ENCODE peak calls at places on chromosomes 1 and 21, in eight cellular contexts. G is BE2C; X is KG1; U is fibroblast of mammary gland; A is NCI-H1930; J is activated CD8-positive, alpha-beta memory T cell treated with anti-CD3 and anti-CD28 coated beads for 48 hours; T is EL; H is nucleus accumbens. L is an unnamed sample.

GRCh38 chr1:42529724-42530161 is 66.7 kb downstream of the CCDC30 start:
- DNase-seq in G (no peak), X (no peak), U (peak; percentile 95), A (no peak), J (no peak), T (peak; percentile 81), H (no peak), L (peak; percentile 92)

GRCh38 chr1:111982428-111982827 is 7.0 kb downstream of the KCND3 start:
- DNase-seq in G (no peak), X (no peak), U (no peak), A (no peak), J (no peak), T (no peak), H (no peak), L (no peak)

GRCh38 chr1:96333522-96334235 is 387.9 kb upstream of the PTBP2 start:
- DNase-seq in G (no peak), X (no peak), U (no peak), A (no peak), J (no peak), T (no peak), H (no peak), L (no peak)

GRCh38 chr21:35506352-35506751 is 457.2 kb upstream of the RUNX1 start:
- DNase-seq in G (no peak), X (no peak), U (no peak), A (no peak), J (no peak), T (no peak), H (no peak), L (no peak)

GRCh38 chr1:942864-943533 is 16.1 kb downstream of the NOC2L start:
- DNase-seq in G (no peak), X (no peak), U (peak; percentile 64), A (no peak), J (no peak), T (no peak), H (no peak), L (no peak)

GRCh38 chr21:29436143-29436542 is 137.4 kb downstream of the BACH1 start:
- DNase-seq in G (no peak), X (no peak), U (peak; percentile 60), A (no peak), J (no peak), T (no peak), H (no peak), L (no peak)

GRCh38 chr1:65063025-65063424 is 85.0 kb upstream of the AK4 start:
- DNase-seq in G (no peak), X (no peak), U (no peak), A (no peak), J (no peak), T (no peak), H (no peak), L (no peak)

GRCh38 chr1:93817819-93818569 is 61.0 kb downstream of the DNTTIP2 start:
- DNase-seq in G (no peak), X (peak; percentile 32), U (no peak), A (no peak), J (no peak), T (no peak), H (no peak), L (no peak)

GRCh38 chr1:30087465-30087864 is 635.9 kb downstream of the MATN1 start:
- DNase-seq in G (no peak), X (no peak), U (no peak), A (no peak), J (no peak), T (no peak), H (no peak), L (no peak)

GRCh38 chr1:203366476-203366875 is 15.6 kb upstream of the FMOD start:
- DNase-seq in G (no peak), X (no peak), U (no peak), A (no peak), J (no peak), T (no peak), H (no peak), L (no peak)

GRCh38 chr1:225426395-225427248 is 1.2 kb downstream of the LBR start:
- DNase-seq in G (peak; percentile 34), X (peak; percentile 33), U (peak; percentile 42), A (no peak), J (no peak), T (peak; percentile 38), H (no peak), L (peak; percentile 53)

GRCh38 chr1:167698313-167698712 is 23.5 kb upstream of the MPZL1 start:
- DNase-seq in G (no peak), X (no peak), U (no peak), A (no peak), J (no peak), T (no peak), H (no peak), L (no peak)

GRCh38 chr1:108502624-108503023 is 52.5 kb downstream of the NBPF6 start:
- DNase-seq in G (no peak), X (no peak), U (peak; percentile 61), A (no peak), J (no peak), T (peak; percentile 79), H (no peak), L (no peak)

GRCh38 chr1:236880209-236880608 is 85.1 kb downstream of the MTR start:
- DNase-seq in G (no peak), X (no peak), U (no peak), A (no peak), J (no peak), T (no peak), H (no peak), L (no peak)

GRCh38 chr21:27571706-27572105 is 604.8 kb upstream of the ADAMTS5 start:
- DNase-seq in G (no peak), X (no peak), U (peak; percentile 70), A (no peak), J (no peak), T (peak; percentile 89), H (no peak), L (peak; percentile 99)

GRCh38 chr1:14320518-14320917 is 278.0 kb upstream of the KAZN start:
- DNase-seq in G (no peak), X (no peak), U (peak; percentile 81), A (no peak), J (no peak), T (no peak), H (no peak), L (no peak)

GRCh38 chr1:4674676-4675075 is 20.3 kb downstream of the AJAP1 start:
- DNase-seq in G (no peak), X (no peak), U (no peak), A (no peak), J (no peak), T (no peak), H (no peak), L (no peak)

GRCh38 chr21:44853601-44854390 is 19.7 kb downstream of the PTTG1IP start:
- DNase-seq in G (no peak), X (no peak), U (no peak), A (no peak), J (no peak), T (no peak), H (no peak), L (no peak)

GRCh38 chr21:29164330-29164942 is 34.0 kb downstream of the MAP3K7CL start:
- DNase-seq in G (no peak), X (peak; percentile 16), U (peak; percentile 92), A (peak; percentile 0), J (no peak), T (peak; percentile 86), H (no peak), L (peak; percentile 77)

GRCh38 chr1:53319296-53320101 is 8.4 kb downstream of the LRP8 start:
- DNase-seq in G (no peak), X (no peak), U (no peak), A (no peak), J (no peak), T (no peak), H (no peak), L (no peak)

GRCh38 chr1:212532469-212533235 is 75.9 kb upstream of the ATF3 start:
- DNase-seq in G (no peak), X (no peak), U (no peak), A (no peak), J (no peak), T (no peak), H (no peak), L (no peak)

GRCh38 chr21:46317710-46318463 is 5.8 kb downstream of the C21orf58 start:
- DNase-seq in G (no peak), X (no peak), U (no peak), A (no peak), J (no peak), T (no peak), H (no peak), L (no peak)

GRCh38 chr1:53656062-53656915 is 82.7 kb downstream of the GLIS1 start:
- DNase-seq in G (no peak), X (no peak), U (peak; percentile 90), A (no peak), J (no peak), T (peak; percentile 89), H (no peak), L (no peak)

GRCh38 chr1:26035959-26036755 is 9.8 kb downstream of the SLC30A2 start:
- DNase-seq in G (peak; percentile 77), X (peak; percentile 66), U (peak; percentile 49), A (peak; percentile 50), J (peak; percentile 89), T (peak; percentile 76), H (peak; percentile 78), L (peak; percentile 69)

GRCh38 chr1:187626056-187626455 is 797.3 kb downstream of the PLA2G4A start:
- DNase-seq in G (peak; percentile 75), X (no peak), U (no peak), A (no peak), J (no peak), T (peak; percentile 4), H (no peak), L (no peak)

GRCh38 chr1:33181038-33181861 is 593 bp downstream of the TRIM62 start:
- DNase-seq in G (peak; percentile 52), X (no peak), U (peak; percentile 22), A (no peak), J (peak; percentile 11), T (peak; percentile 75), H (peak; percentile 47), L (peak; percentile 19)

GRCh38 chr1:205536759-205537361 is 32.4 kb downstream of the CDK18 start:
- DNase-seq in G (peak; percentile 1), X (no peak), U (no peak), A (no peak), J (no peak), T (no peak), H (peak; percentile 83), L (no peak)

GRCh38 chr1:53639251-53639721 is 99.7 kb downstream of the GLIS1 start:
- DNase-seq in G (no peak), X (no peak), U (peak; percentile 61), A (no peak), J (no peak), T (no peak), H (no peak), L (peak; percentile 93)

GRCh38 chr1:31095298-31095981 is 29.9 kb upstream of the PUM1 start:
- DNase-seq in G (no peak), X (no peak), U (peak; percentile 67), A (no peak), J (no peak), T (peak; percentile 60), H (no peak), L (no peak)

GRCh38 chr1:53893999-53894636 is at the start of gene DIO1:
- DNase-seq in G (no peak), X (no peak), U (no peak), A (no peak), J (no peak), T (no peak), H (no peak), L (no peak)

GRCh38 chr1:2894381-2895041 is 93.0 kb upstream of the TTC34 start:
- DNase-seq in G (no peak), X (no peak), U (no peak), A (no peak), J (no peak), T (no peak), H (no peak), L (no peak)

GRCh38 chr1:86872086-86872485 is 41.8 kb downstream of the SELENOF start:
- DNase-seq in G (no peak), X (no peak), U (peak; percentile 45), A (no peak), J (no peak), T (peak; percentile 52), H (no peak), L (no peak)

GRCh38 chr1:165080253-165080896 is 276.1 kb downstream of the LMX1A start:
- DNase-seq in G (no peak), X (no peak), U (peak; percentile 72), A (no peak), J (no peak), T (peak; percentile 7), H (no peak), L (no peak)

GRCh38 chr1:231279081-231279480 is 38.1 kb downstream of the GNPAT start:
- DNase-seq in G (no peak), X (no peak), U (peak; percentile 45), A (no peak), J (no peak), T (peak; percentile 17), H (no peak), L (no peak)

L was measured in kidney glomerular epithelial cell.